ENCODE peak calls at places on chromosomes 3 and 15, in six cellular contexts. R is uterus, Q is pancreas, E is cardiac muscle cell, G is IMR-90, H is Panc1. J is an unnamed sample. For H3K9me3, the result is how much of the 10 kb centered on the place peaks cover.

GRCh38 chr3:81909756-81910155 is 148.3 kb upstream of the GBE1 start:
- DNase-seq in R (no peak), Q (no peak), E (peak), G (no peak), H (no peak), J (no peak)

GRCh38 chr3:148372476-148372875 is 325.2 kb upstream of the AGTR1 start:
- DNase-seq in R (no peak), Q (no peak), E (no peak), G (no peak), H (no peak), J (no peak)

GRCh38 chr3:165800970-165801369 is 36.3 kb downstream of the BCHE start:
- DNase-seq in R (no peak), Q (no peak), E (no peak), G (no peak), H (no peak), J (no peak)

GRCh38 chr3:127339016-127339415 is 51.2 kb upstream of the PRR20G start:
- DNase-seq in R (no peak), Q (no peak), E (no peak), G (no peak), H (no peak), J (peak)

GRCh38 chr3:99875925-99876781 is 58.5 kb downstream of the CMSS1 start:
- DNase-seq in R (peak), Q (peak), E (peak), G (peak), H (no peak), J (peak)

GRCh38 chr3:182596673-182597410 is 196.5 kb upstream of the ATP11B start:
- DNase-seq in R (no peak), Q (no peak), E (no peak), G (no peak), H (no peak), J (no peak)

GRCh38 chr3:132726341-132726823 is 4.2 kb upstream of the NPHP3 start:
- DNase-seq in R (no peak), Q (no peak), E (peak), G (peak), H (no peak), J (no peak)

GRCh38 chr3:111762535-111762934 is 96.5 kb upstream of the PHLDB2 start:
- DNase-seq in R (no peak), Q (no peak), E (peak), G (peak), H (no peak), J (no peak)

GRCh38 chr15:45521596-45522167 is 873 bp downstream of the SLC30A4 start:
- DNase-seq in R (no peak), Q (no peak), E (no peak), G (no peak), H (no peak), J (no peak)

GRCh38 chr3:11718582-11719405 is 75.1 kb upstream of the VGLL4 start:
- DNase-seq in R (peak), Q (peak), E (peak), G (peak), H (no peak), J (peak)

GRCh38 chr3:80097674-80098073 is 329.9 kb upstream of the ROBO1 start:
- DNase-seq in R (no peak), Q (no peak), E (no peak), G (no peak), H (no peak), J (no peak)

GRCh38 chr3:81592101-81592500 is 169.3 kb downstream of the GBE1 start:
- DNase-seq in R (no peak), Q (no peak), E (peak), G (peak), H (no peak), J (no peak)

GRCh38 chr3:148714521-148714920 is 16.8 kb downstream of the AGTR1 start:
- DNase-seq in R (no peak), Q (no peak), E (no peak), G (peak), H (no peak), J (no peak)

GRCh38 chr3:133447751-133448477 is 48.1 kb downstream of the BFSP2 start:
- DNase-seq in R (no peak), Q (peak), E (no peak), G (no peak), H (no peak), J (no peak)

GRCh38 chr3:62229908-62230307 is 143.4 kb downstream of the FEZF2 start:
- DNase-seq in R (no peak), Q (no peak), E (peak), G (no peak), H (no peak), J (no peak)
- TF ChIP-seq CTCF in R (no peak), Q (no peak), E (peak), G (peak), H (peak), J (no peak)

GRCh38 chr15:63195257-63196023 is 6.0 kb downstream of the RAB8B start:
- DNase-seq in R (no peak), Q (no peak), E (no peak), G (no peak), H (no peak), J (no peak)
- H3K27ac ChIP-seq in R (peak), Q (no peak), E (no peak), G (no peak), H (no peak), J (peak)

DNA sequence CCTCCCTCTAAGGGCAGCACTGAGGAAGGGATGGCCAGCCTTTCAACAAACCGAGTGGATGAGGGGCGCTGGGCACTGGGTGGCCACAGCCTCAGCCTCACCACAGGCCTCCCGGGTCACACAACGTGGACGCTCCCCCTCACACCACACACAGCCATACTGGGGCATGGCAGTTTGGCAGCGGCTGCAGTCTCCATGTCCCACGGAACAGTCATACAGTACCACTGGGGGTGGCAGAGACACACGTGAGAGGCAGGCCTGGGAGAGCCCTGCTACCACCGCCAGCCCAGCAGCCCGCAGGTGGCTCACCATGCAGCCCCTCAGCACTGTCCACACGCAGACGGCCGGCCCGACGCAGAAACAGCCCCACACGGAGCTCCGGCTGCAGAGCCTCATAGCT is 11.7 kb downstream of the PLXNB1 start:
- DNase-seq in R (no peak), Q (no peak), E (no peak), G (no peak), H (no peak), J (no peak)
- H3K9me3 ChIP-seq in R (under half), Q (under half), E (under half), G (under half), H (under half), J (under half)

GRCh38 chr15:87345955-87346354 is 910.6 kb downstream of the NTRK3 start:
- DNase-seq in R (no peak), Q (no peak), E (no peak), G (no peak), H (no peak), J (no peak)

GRCh38 chr15:87348746-87349145 is 907.8 kb downstream of the NTRK3 start:
- DNase-seq in R (no peak), Q (no peak), E (peak), G (peak), H (no peak), J (no peak)

GRCh38 chr15:87354661-87355410 is 901.7 kb downstream of the NTRK3 start:
- DNase-seq in R (no peak), Q (no peak), E (peak), G (peak), H (no peak), J (no peak)

GRCh38 chr15:87347806-87348515 is 908.6 kb downstream of the NTRK3 start:
- DNase-seq in R (no peak), Q (no peak), E (no peak), G (peak), H (no peak), J (no peak)

GRCh38 chr15:87349181-87349580 is 907.4 kb downstream of the NTRK3 start:
- DNase-seq in R (no peak), Q (no peak), E (peak), G (peak), H (no peak), J (no peak)
- TF ChIP-seq CTCF in R (no peak), Q (no peak), E (no peak), G (no peak), H (no peak), J (no peak)

DNA sequence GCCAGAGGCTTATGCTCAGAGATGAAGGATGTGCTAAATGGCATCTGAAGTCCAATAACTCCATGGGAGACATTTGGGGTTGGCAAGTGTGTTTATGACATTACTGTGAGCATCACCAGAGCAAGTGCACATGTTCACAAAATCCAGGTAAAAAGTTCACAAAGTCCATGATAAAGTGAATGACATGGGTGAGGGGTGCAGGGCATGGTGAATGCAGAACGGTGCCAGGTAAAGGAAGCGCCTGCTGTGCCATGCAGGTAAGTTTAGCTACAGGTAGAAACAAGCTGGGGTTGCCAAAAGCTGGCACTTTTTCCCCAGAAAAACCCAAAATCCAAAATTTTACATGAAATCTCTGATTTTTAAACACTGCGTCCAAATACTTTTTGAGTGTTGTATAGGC is 268.2 kb downstream of the ABHD5 start:
- DNase-seq in R (no peak), Q (no peak), E (no peak), G (no peak), H (no peak), J (no peak)
- H3K27ac ChIP-seq in R (no peak), Q (no peak), E (no peak), G (no peak), H (no peak), J (no peak)

GRCh38 chr3:169897284-169897683 is 14.1 kb upstream of the SAMD7 start:
- DNase-seq in R (no peak), Q (no peak), E (no peak), G (no peak), H (no peak), J (no peak)

GRCh38 chr3:169895037-169895436 is 16.3 kb upstream of the SAMD7 start:
- DNase-seq in R (no peak), Q (no peak), E (no peak), G (no peak), H (no peak), J (no peak)

GRCh38 chr3:169891886-169892285 is 19.5 kb upstream of the SAMD7 start:
- DNase-seq in R (no peak), Q (no peak), E (no peak), G (no peak), H (no peak), J (no peak)

DNA sequence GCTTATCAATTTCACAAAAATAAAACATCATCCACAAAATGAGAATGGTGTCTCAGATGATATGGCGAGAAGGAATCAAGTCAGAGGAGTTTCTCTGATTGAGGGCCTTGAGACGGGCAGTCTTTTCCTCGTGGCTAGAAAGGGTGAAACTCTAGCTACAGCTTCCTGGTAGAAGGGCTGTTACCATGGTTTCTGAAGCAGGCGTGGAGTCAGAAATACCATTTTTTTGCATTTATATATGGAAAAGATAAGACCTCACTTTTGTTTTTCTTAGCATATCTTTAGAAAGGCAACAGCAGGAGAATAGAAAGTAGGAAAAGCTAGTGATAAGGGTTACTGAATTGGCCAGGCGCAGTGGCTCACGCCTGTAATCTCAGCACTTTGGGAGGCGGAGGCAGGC is 17.3 kb upstream of the SAMD7 start:
- DNase-seq in R (no peak), Q (no peak), E (peak), G (no peak), H (no peak), J (no peak)
- H3K9me3 ChIP-seq in R (under half), Q (under half), E (under half), G (under half), H (under half), J (under half)